ENCODE peak calls at places on chromosomes 1 and 21, in seven cellular contexts. F is kidney tubule cell; O is uterus; V is substantia nigra; Y is SJSA1; N is activated CD4-positive, CD25-positive, alpha-beta regulatory T cell; C is NCI-H1105. S is an unnamed sample.

GRCh38 chr1:59924653-59925052 is 1.9 kb downstream of the CYP2J2 start:
- DNase-seq in F (no peak), O (no peak), V (no peak), Y (no peak), N (no peak), C (no peak), S (no peak)

GRCh38 chr1:197021716-197022115 is 44.4 kb downstream of the CFHR5 start:
- DNase-seq in F (no peak), O (no peak), V (no peak), Y (no peak), N (no peak), C (no peak), S (no peak)

GRCh38 chr1:95916616-95917015 is 682.6 kb downstream of the RWDD3 start:
- DNase-seq in F (no peak), O (no peak), V (no peak), Y (no peak), N (no peak), C (peak), S (no peak)

GRCh38 chr21:29335720-29336119 is 37.0 kb downstream of the BACH1 start:
- DNase-seq in F (no peak), O (no peak), V (no peak), Y (no peak), N (no peak), C (no peak), S (no peak)

GRCh38 chr1:160007577-160008200 is 24.1 kb downstream of the PIGM start:
- DNase-seq in F (peak), O (no peak), V (no peak), Y (no peak), N (no peak), C (no peak), S (no peak)

GRCh38 chr1:44072204-44072603 is 40.9 kb upstream of the SLC6A9 start:
- DNase-seq in F (peak), O (no peak), V (no peak), Y (peak), N (no peak), C (no peak), S (no peak)

GRCh38 chr1:224333939-224334701 is 4.1 kb upstream of the NVL start:
- DNase-seq in F (peak), O (no peak), V (no peak), Y (no peak), N (no peak), C (no peak), S (no peak)

GRCh38 chr1:6010554-6010953 is 18.3 kb upstream of the NPHP4 start:
- DNase-seq in F (no peak), O (no peak), V (no peak), Y (no peak), N (no peak), C (no peak), S (no peak)

GRCh38 chr21:45920824-45921600 is 60.6 kb upstream of the COL6A1 start:
- DNase-seq in F (no peak), O (no peak), V (no peak), Y (no peak), N (no peak), C (no peak), S (no peak)

GRCh38 chr1:21966247-21967000 is 10.4 kb upstream of the CELA3B start:
- DNase-seq in F (peak), O (no peak), V (no peak), Y (peak), N (no peak), C (no peak), S (no peak)

GRCh38 chr1:46152021-46152420 is 19.6 kb upstream of the PIK3R3 start:
- DNase-seq in F (peak), O (no peak), V (no peak), Y (no peak), N (no peak), C (no peak), S (no peak)

GRCh38 chr1:185788386-185788785 is 54.2 kb downstream of the HMCN1 start:
- DNase-seq in F (no peak), O (no peak), V (no peak), Y (no peak), N (no peak), C (no peak), S (no peak)

GRCh38 chr21:33651965-33652680 is 9.8 kb downstream of the ITSN1 start:
- DNase-seq in F (no peak), O (no peak), V (no peak), Y (no peak), N (no peak), C (no peak), S (no peak)

GRCh38 chr1:203504400-203505250 is 10.7 kb downstream of the OPTC start:
- DNase-seq in F (peak), O (peak), V (peak), Y (peak), N (peak), C (peak), S (peak)

GRCh38 chr1:223403184-223403815 is 10.1 kb downstream of the CCDC185 start:
- DNase-seq in F (peak), O (no peak), V (no peak), Y (no peak), N (no peak), C (peak), S (no peak)